ENCODE peak calls at places on chromosome 7, in six cellular contexts. One of them, this sample, is unnamed.

GRCh38 chr7:42914009-42914725 is 2.3 kb upstream of the C7orf25 start:
- DNase-seq in K562: no peak
- DNase-seq in GM12892: no peak
- DNase-seq in GM12878: no peak
- DNase-seq in H1: no peak
- DNase-seq in HepG2: no peak
- DNase-seq in this sample: no peak

GRCh38 chr7:71824356-71824755 is 587.8 kb downstream of the CALN1 start:
- DNase-seq in HepG2: no peak
- DNase-seq in GM12892: no peak
- DNase-seq in GM12878: no peak
- DNase-seq in H1: no peak
- DNase-seq in K562: no peak
- DNase-seq in this sample: no peak

GRCh38 chr7:107312418-107312817 is 143.6 kb downstream of the HBP1 start:
- DNase-seq in K562: no peak
- DNase-seq in GM12878: no peak
- DNase-seq in H1: no peak
- DNase-seq in GM12892: no peak
- DNase-seq in HepG2: no peak
- DNase-seq in this sample: no peak

GRCh38 chr7:113918946-113919345 is at the start of gene PPP1R3A:
- DNase-seq in HepG2: no peak
- DNase-seq in GM12892: no peak
- DNase-seq in K562: no peak
- DNase-seq in H1: no peak
- DNase-seq in GM12878: no peak
- DNase-seq in this sample: no peak

GRCh38 chr7:8597565-8597964 is 164.2 kb downstream of the NXPH1 start:
- DNase-seq in HepG2: no peak
- DNase-seq in GM12878: no peak
- DNase-seq in GM12892: no peak
- DNase-seq in K562: no peak
- DNase-seq in H1: no peak
- DNase-seq in this sample: no peak

GRCh38 chr7:102284891-102285540 is 1.7 kb upstream of the SH2B2 start:
- DNase-seq in GM12892: no peak
- DNase-seq in GM12878: no peak
- DNase-seq in H1: no peak
- DNase-seq in K562: no peak
- DNase-seq in HepG2: no peak
- DNase-seq in this sample: no peak

GRCh38 chr7:30403477-30403876 is 75.1 kb downstream of the NOD1 start:
- DNase-seq in H1: no peak
- DNase-seq in GM12878: no peak
- DNase-seq in K562: peak; percentile 27
- DNase-seq in HepG2: no peak
- DNase-seq in GM12892: no peak
- DNase-seq in this sample: no peak

GRCh38 chr7:39271386-39271785 is 293.7 kb downstream of the POU6F2 start:
- DNase-seq in HepG2: no peak
- DNase-seq in H1: no peak
- DNase-seq in GM12892: no peak
- DNase-seq in K562: no peak
- DNase-seq in GM12878: no peak
- DNase-seq in this sample: no peak

GRCh38 chr7:4834601-4835397 is 27.0 kb downstream of the PAPOLB start:
- DNase-seq in GM12878: no peak
- DNase-seq in H1: no peak
- DNase-seq in K562: no peak
- DNase-seq in GM12892: no peak
- DNase-seq in HepG2: no peak
- DNase-seq in this sample: no peak

GRCh38 chr7:100944138-100944537 is 5.2 kb upstream of the MUC3A start:
- DNase-seq in GM12892: no peak
- DNase-seq in K562: no peak
- DNase-seq in H1: no peak
- DNase-seq in HepG2: no peak
- DNase-seq in GM12878: no peak
- DNase-seq in this sample: no peak

GRCh38 chr7:10156972-10157371 is 816.7 kb upstream of the PHF14 start:
- DNase-seq in GM12892: no peak
- DNase-seq in K562: no peak
- DNase-seq in H1: no peak
- DNase-seq in GM12878: no peak
- DNase-seq in HepG2: no peak
- DNase-seq in this sample: no peak

GRCh38 chr7:141320287-141320686 is 230.9 kb upstream of the AGK start:
- DNase-seq in GM12892: no peak
- DNase-seq in K562: no peak
- DNase-seq in H1: no peak
- DNase-seq in GM12878: no peak
- DNase-seq in HepG2: no peak
- DNase-seq in this sample: no peak

GRCh38 chr7:129702761-129703338 is 91.3 kb downstream of the NRF1 start:
- DNase-seq in HepG2: peak; percentile 10
- DNase-seq in GM12892: no peak
- DNase-seq in K562: no peak
- DNase-seq in GM12878: no peak
- DNase-seq in H1: no peak
- DNase-seq in this sample: no peak

GRCh38 chr7:100079024-100079560 is 2.4 kb downstream of the ZNF3 start:
- DNase-seq in H1: no peak
- DNase-seq in K562: no peak
- DNase-seq in GM12878: no peak
- DNase-seq in GM12892: no peak
- DNase-seq in HepG2: peak; percentile 96
- DNase-seq in this sample: no peak

GRCh38 chr7:146635200-146636032 is 518.8 kb downstream of the CNTNAP2 start:
- DNase-seq in GM12892: no peak
- DNase-seq in H1: no peak
- DNase-seq in HepG2: no peak
- DNase-seq in GM12878: no peak
- DNase-seq in K562: no peak
- DNase-seq in this sample: no peak

GRCh38 chr7:80542398-80542797 is 30.5 kb upstream of the GNAT3 start:
- DNase-seq in H1: no peak
- DNase-seq in HepG2: no peak
- DNase-seq in GM12878: no peak
- DNase-seq in K562: no peak
- DNase-seq in GM12892: no peak
- DNase-seq in this sample: no peak

GRCh38 chr7:37833107-37833817 is 15.1 kb upstream of the NME8 start:
- DNase-seq in GM12892: no peak
- DNase-seq in HepG2: peak; percentile 41
- DNase-seq in H1: peak; percentile 7
- DNase-seq in GM12878: no peak
- DNase-seq in K562: peak; percentile 51
- DNase-seq in this sample: no peak

GRCh38 chr7:20314216-20314615 is 16.5 kb upstream of the ITGB8 start:
- DNase-seq in H1: no peak
- DNase-seq in HepG2: no peak
- DNase-seq in GM12892: no peak
- DNase-seq in GM12878: no peak
- DNase-seq in K562: no peak
- DNase-seq in this sample: no peak

GRCh38 chr7:31077484-31078362 is 25.6 kb downstream of the ADCYAP1R1 start:
- DNase-seq in H1: no peak
- DNase-seq in GM12878: no peak
- DNase-seq in HepG2: no peak
- DNase-seq in K562: no peak
- DNase-seq in GM12892: no peak
- DNase-seq in this sample: no peak

GRCh38 chr7:158016171-158017087 is 571.2 kb downstream of the PTPRN2 start:
- DNase-seq in K562: no peak
- DNase-seq in GM12878: no peak
- DNase-seq in HepG2: no peak
- DNase-seq in H1: no peak
- DNase-seq in GM12892: no peak
- DNase-seq in this sample: no peak

GRCh38 chr7:48497521-48497920 is 326.3 kb downstream of the ABCA13 start:
- DNase-seq in HepG2: no peak
- DNase-seq in K562: no peak
- DNase-seq in H1: no peak
- DNase-seq in GM12892: no peak
- DNase-seq in GM12878: no peak
- DNase-seq in this sample: no peak

GRCh38 chr7:127738859-127739258 is 86.9 kb downstream of the SND1 start:
- DNase-seq in GM12878: no peak
- DNase-seq in HepG2: no peak
- DNase-seq in GM12892: no peak
- DNase-seq in H1: no peak
- DNase-seq in K562: no peak
- DNase-seq in this sample: no peak

GRCh38 chr7:35605760-35606159 is 89.2 kb downstream of the HERPUD2 start:
- DNase-seq in K562: no peak
- DNase-seq in GM12892: no peak
- DNase-seq in GM12878: no peak
- DNase-seq in HepG2: no peak
- DNase-seq in H1: no peak
- DNase-seq in this sample: no peak

GRCh38 chr7:87599336-87599735 is 1.3 kb downstream of the ABCB1 start:
- DNase-seq in K562: no peak
- DNase-seq in GM12892: peak; percentile 33
- DNase-seq in GM12878: peak; percentile 60
- DNase-seq in H1: no peak
- DNase-seq in HepG2: peak; percentile 77
- DNase-seq in this sample: peak; percentile 46

GRCh38 chr7:146591976-146592375 is 475.4 kb downstream of the CNTNAP2 start:
- DNase-seq in K562: no peak
- DNase-seq in HepG2: no peak
- DNase-seq in H1: no peak
- DNase-seq in GM12878: no peak
- DNase-seq in GM12892: no peak
- DNase-seq in this sample: no peak

GRCh38 chr7:151663382-151664100 is 143.8 kb upstream of the RHEB start:
- DNase-seq in H1: no peak
- DNase-seq in GM12878: no peak
- DNase-seq in GM12892: no peak
- DNase-seq in HepG2: no peak
- DNase-seq in K562: no peak
- DNase-seq in this sample: no peak

GRCh38 chr7:4058158-4058557 is 623.9 kb upstream of the FOXK1 start:
- DNase-seq in HepG2: no peak
- DNase-seq in GM12878: no peak
- DNase-seq in H1: no peak
- DNase-seq in GM12892: no peak
- DNase-seq in K562: no peak
- DNase-seq in this sample: no peak

DNA sequence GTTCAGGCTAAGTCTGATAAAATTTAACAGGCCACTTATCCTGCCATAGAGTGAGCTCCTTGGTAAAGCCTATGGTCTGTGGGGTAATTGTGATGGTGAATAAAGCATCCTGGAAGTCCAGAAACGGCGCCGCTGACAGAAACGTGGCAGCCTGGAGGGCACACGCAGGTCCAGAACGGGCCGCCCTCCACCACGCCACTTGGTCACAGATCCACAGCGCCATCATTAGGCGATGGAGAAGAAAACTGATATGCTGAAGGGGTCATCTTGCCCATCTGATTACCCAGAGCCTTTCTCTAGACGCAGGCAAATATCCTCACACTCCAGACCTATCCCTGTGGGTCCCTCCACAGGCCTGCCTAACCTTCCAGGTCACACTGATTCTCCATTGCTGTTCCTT is 37.8 kb downstream of the PODXL start:
- DNase-seq in K562: no peak
- DNase-seq in HepG2: no peak
- DNase-seq in H1: no peak
- DNase-seq in GM12878: no peak
- DNase-seq in GM12892: no peak
- DNase-seq in this sample: no peak
- TF ChIP-seq TAF1 in K562: no peak
- TF ChIP-seq TAF1 in HepG2: no peak
- TF ChIP-seq TAF1 in H1: no peak
- TF ChIP-seq TAF1 in GM12878: no peak
- TF ChIP-seq TAF1 in GM12892: no peak
- TF ChIP-seq TAF1 in this sample: no peak

DNA sequence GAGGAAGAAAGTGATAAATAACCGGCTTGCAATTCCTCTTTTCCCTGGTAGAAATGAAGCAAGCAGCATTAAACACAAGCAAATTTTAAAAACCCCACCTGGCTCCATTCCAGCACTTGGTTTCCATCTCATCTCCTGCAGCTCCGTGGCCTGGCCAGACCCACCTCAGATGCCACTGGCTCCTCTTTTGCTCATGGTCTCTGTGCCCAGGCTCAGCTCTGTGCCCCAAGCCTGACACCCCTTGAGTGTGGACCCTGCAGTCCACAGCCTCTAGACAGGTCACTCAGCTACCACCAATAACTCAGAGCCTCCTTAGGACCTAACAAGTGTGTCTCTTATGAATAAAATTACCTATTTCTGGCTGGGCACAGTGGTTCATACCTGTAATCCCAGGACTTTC is 479.5 kb downstream of the TNS3 start:
- DNase-seq in GM12878: no peak
- DNase-seq in K562: no peak
- DNase-seq in HepG2: no peak
- DNase-seq in GM12892: no peak
- DNase-seq in H1: no peak
- DNase-seq in this sample: no peak
- TF ChIP-seq POLR2AphosphoS5 in GM12878: no peak
- TF ChIP-seq POLR2AphosphoS5 in K562: no peak
- TF ChIP-seq POLR2AphosphoS5 in HepG2: no peak
- TF ChIP-seq POLR2AphosphoS5 in GM12892: no peak
- TF ChIP-seq POLR2AphosphoS5 in H1: no peak
- TF ChIP-seq POLR2AphosphoS5 in this sample: no peak

GRCh38 chr7:93115796-93116195 is 2.0 kb downstream of the SAMD9 start:
- DNase-seq in K562: peak; percentile 13
- DNase-seq in GM12892: no peak
- DNase-seq in H1: no peak
- DNase-seq in GM12878: no peak
- DNase-seq in HepG2: no peak
- DNase-seq in this sample: no peak

GRCh38 chr7:93119191-93119905 is 1.6 kb upstream of the SAMD9 start:
- DNase-seq in HepG2: no peak
- DNase-seq in K562: no peak
- DNase-seq in GM12878: no peak
- DNase-seq in GM12892: no peak
- DNase-seq in H1: no peak
- DNase-seq in this sample: no peak

GRCh38 chr7:93117327-93117726 is 452 bp downstream of the SAMD9 start:
- DNase-seq in GM12878: no peak
- DNase-seq in GM12892: no peak
- DNase-seq in HepG2: no peak
- DNase-seq in K562: no peak
- DNase-seq in H1: no peak
- DNase-seq in this sample: no peak

GRCh38 chr7:93120981-93121549 is 3.3 kb upstream of the SAMD9 start:
- DNase-seq in GM12892: no peak
- DNase-seq in H1: no peak
- DNase-seq in HepG2: no peak
- DNase-seq in GM12878: no peak
- DNase-seq in K562: no peak
- DNase-seq in this sample: no peak

GRCh38 chr7:93117852-93118530 is at the start of gene SAMD9:
- DNase-seq in HepG2: peak; percentile 42
- DNase-seq in GM12878: peak; percentile 77
- DNase-seq in H1: no peak
- DNase-seq in GM12892: peak; percentile 43
- DNase-seq in K562: peak; percentile 82
- DNase-seq in this sample: peak; percentile 38
- TF ChIP-seq POLR2A in HepG2: no peak
- TF ChIP-seq POLR2A in GM12878: no peak
- TF ChIP-seq POLR2A in H1: no peak
- TF ChIP-seq POLR2A in GM12892: peak; percentile 41
- TF ChIP-seq POLR2A in K562: no peak
- TF ChIP-seq POLR2A in this sample: peak; percentile 21

GRCh38 chr7:33261585-33261984 is 132.2 kb downstream of the BBS9 start:
- DNase-seq in GM12892: no peak
- DNase-seq in K562: no peak
- DNase-seq in GM12878: peak; percentile 5
- DNase-seq in HepG2: no peak
- DNase-seq in H1: no peak
- DNase-seq in this sample: no peak
- TF ChIP-seq TAF1 in GM12892: no peak
- TF ChIP-seq TAF1 in K562: no peak
- TF ChIP-seq TAF1 in GM12878: no peak
- TF ChIP-seq TAF1 in HepG2: no peak
- TF ChIP-seq TAF1 in H1: no peak
- TF ChIP-seq TAF1 in this sample: no peak

This sample was measured in GM12891.